ENCODE peak calls at places on chromosomes 16 and 17, in four cellular contexts. I is progenitor cell of endocrine pancreas, E is omental fat pad, W is caudate nucleus. V is an unnamed sample.

GRCh38 chr17:4492762-4493561 is 5.7 kb upstream of the SPNS2 start:
- DNase-seq in I (peak; percentile 83), W (peak; percentile 57), E (no peak), V (no peak)

GRCh38 chr16:54027126-54027922 is 259.3 kb downstream of the IRX3 start:
- DNase-seq in W (no peak), I (no peak), E (no peak), V (no peak)

GRCh38 chr17:29771561-29771960 is 148.8 kb upstream of the CORO6 start:
- DNase-seq in I (no peak), E (no peak), W (no peak), V (no peak)

GRCh38 chr17:8742828-8743227 is 1.8 kb downstream of the CCDC42 start:
- DNase-seq in W (no peak), E (no peak), I (no peak), V (no peak)

GRCh38 chr17:3988297-3989120 is 24.3 kb upstream of the ATP2A3 start:
- DNase-seq in W (no peak), I (no peak), E (no peak), V (no peak)

GRCh38 chr17:78665385-78665951 is 88.3 kb upstream of the DNAH17 start:
- DNase-seq in I (no peak), E (no peak), W (no peak), V (no peak)

GRCh38 chr17:58238147-58238634 is at the start of gene LPO:
- DNase-seq in W (no peak), E (no peak), I (no peak), V (no peak)

GRCh38 chr16:67967183-67967955 is 1.1 kb downstream of the SLC12A4 start:
- DNase-seq in E (no peak), W (no peak), I (no peak), V (no peak)

GRCh38 chr17:50558955-50559614 is 1.4 kb upstream of the CACNA1G start:
- DNase-seq in W (no peak), E (no peak), I (no peak), V (no peak)

GRCh38 chr17:72321886-72322285 is 201.1 kb downstream of the SOX9 start:
- DNase-seq in E (no peak), I (no peak), W (no peak), V (no peak)

GRCh38 chr16:48608871-48609452 is 1.0 kb downstream of the N4BP1 start:
- DNase-seq in I (no peak), E (no peak), W (no peak), V (peak; percentile 6)

GRCh38 chr17:76725580-76726230 is 701 bp downstream of the JMJD6 start:
- DNase-seq in E (peak; percentile 49), W (peak; percentile 39), I (no peak), V (peak; percentile 55)

GRCh38 chr16:72986011-72986410 is 61.9 kb downstream of the ZFHX3 start:
- DNase-seq in I (no peak), W (no peak), E (no peak), V (no peak)

GRCh38 chr17:56752263-56752662 is 81.5 kb downstream of the C17orf67 start:
- DNase-seq in I (no peak), W (no peak), E (no peak), V (no peak)